ENCODE peak calls at places on chromosomes 12 and 14, in seven cellular contexts. A is CD4-positive, CD25-positive, alpha-beta regulatory T cell; J is NCI-H2029 treated with DMSO at 0.1 percent for 48 hours; I is left colon; Z is hypothalamus; R is progenitor cell of endocrine pancreas; X is CD8-positive, alpha-beta T cell. E is an unnamed sample.

GRCh38 chr12:70240677-70241076 is 2.6 kb upstream of the CNOT2 start:
- DNase-seq in A (no peak), J (no peak), I (no peak), Z (no peak), R (no peak), X (no peak), E (no peak)

GRCh38 chr14:64541971-64542838 is 1.7 kb downstream of the HSPA2 start:
- DNase-seq in A (no peak), J (no peak), I (peak), Z (no peak), R (no peak), X (no peak), E (no peak)

GRCh38 chr14:92546347-92547053 is 32.9 kb downstream of the RIN3 start:
- DNase-seq in A (no peak), J (no peak), I (no peak), Z (no peak), R (no peak), X (no peak), E (no peak)

GRCh38 chr14:51004801-51005526 is 60.7 kb upstream of the PYGL start:
- DNase-seq in A (no peak), J (peak), I (no peak), Z (no peak), R (no peak), X (no peak), E (no peak)

GRCh38 chr14:23173796-23174195 is 9.7 kb downstream of the SLC7A8 start:
- DNase-seq in A (no peak), J (no peak), I (no peak), Z (no peak), R (no peak), X (no peak), E (no peak)

GRCh38 chr14:33932526-33933292 is 18.2 kb downstream of the EGLN3 start:
- DNase-seq in A (no peak), J (peak), I (no peak), Z (no peak), R (no peak), X (no peak), E (no peak)

GRCh38 chr12:34398706-34399630 is 376.7 kb downstream of the ALG10 start:
- DNase-seq in A (no peak), J (no peak), I (no peak), Z (no peak), R (peak), X (no peak), E (peak)

GRCh38 chr12:64566882-64567517 is 43.3 kb upstream of the RASSF3 start:
- DNase-seq in A (no peak), J (no peak), I (no peak), Z (no peak), R (no peak), X (no peak), E (no peak)

GRCh38 chr14:61213116-61213720 is 67.9 kb downstream of the TMEM30B start:
- DNase-seq in A (no peak), J (no peak), I (no peak), Z (no peak), R (no peak), X (no peak), E (no peak)

GRCh38 chr14:23348297-23348655 is 4.4 kb downstream of the SLC22A17 start:
- DNase-seq in A (no peak), J (no peak), I (no peak), Z (no peak), R (no peak), X (no peak), E (no peak)

GRCh38 chr12:26789731-26790644 is 43.0 kb downstream of the ITPR2 start:
- DNase-seq in A (no peak), J (no peak), I (peak), Z (no peak), R (no peak), X (no peak), E (no peak)

GRCh38 chr14:106842687-106843086 is 1316.3 kb downstream of the TMEM121 start:
- DNase-seq in A (no peak), J (no peak), I (peak), Z (no peak), R (no peak), X (no peak), E (no peak)

GRCh38 chr12:12608557-12608957 is 3.1 kb upstream of the CREBL2 start:
- DNase-seq in A (no peak), J (no peak), I (no peak), Z (no peak), R (no peak), X (no peak), E (no peak)

GRCh38 chr12:98997-99396 is 32.4 kb downstream of the IQSEC3 start:
- DNase-seq in A (no peak), J (no peak), I (no peak), Z (no peak), R (no peak), X (no peak), E (no peak)

GRCh38 chr12:104620761-104621531 is 164.2 kb downstream of the CHST11 start:
- DNase-seq in A (no peak), J (no peak), I (no peak), Z (no peak), R (no peak), X (no peak), E (no peak)

GRCh38 chr12:128606970-128607369 is 216.8 kb downstream of the SLC15A4 start:
- DNase-seq in A (no peak), J (no peak), I (no peak), Z (no peak), R (no peak), X (no peak), E (no peak)

GRCh38 chr14:63039800-63040380 is 5.4 kb downstream of the KCNH5 start:
- DNase-seq in A (no peak), J (no peak), I (no peak), Z (no peak), R (no peak), X (no peak), E (no peak)

GRCh38 chr12:6944381-6945186 is 762 bp downstream of the C12orf57 start:
- DNase-seq in A (peak), J (peak), I (peak), Z (peak), R (peak), X (peak), E (peak)